ENCODE peak calls at places on chromosomes 4 and X, in nine cellular contexts. C, T, J, D, U, Y, M, O and G are unnamed samples.

GRCh38 chr4:149838036-149838435 is 22.4 kb upstream of the IQCM start:
- DNase-seq in C (no peak), T (no peak), J (no peak), D (no peak), U (no peak), Y (no peak), M (no peak), O (no peak), G (no peak)

GRCh38 chr4:15444879-15445576 is 17.2 kb downstream of the C1QTNF7 start:
- DNase-seq in C (no peak), T (no peak), J (no peak), D (no peak), U (no peak), Y (no peak), M (no peak), O (peak; percentile 39), G (no peak)

GRCh38 chr4:90745176-90745575 is 618.0 kb downstream of the CCSER1 start:
- DNase-seq in C (no peak), T (no peak), J (no peak), D (no peak), U (no peak), Y (no peak), M (no peak), O (no peak), G (no peak)

GRCh38 chr4:53649357-53649756 is 58.1 kb upstream of the LNX1 start:
- DNase-seq in C (no peak), T (no peak), J (no peak), D (no peak), U (no peak), Y (no peak), M (no peak), O (no peak), G (no peak)

GRCh38 chr4:90137545-90137944 is 10.4 kb downstream of the CCSER1 start:
- DNase-seq in C (peak; percentile 15), T (no peak), J (no peak), D (no peak), U (no peak), Y (no peak), M (no peak), O (no peak), G (no peak)

GRCh38 chrX:110163488-110163887 is 154.4 kb downstream of the AMMECR1 start:
- DNase-seq in C (no peak), T (no peak), J (no peak), D (no peak), U (peak; percentile 13), Y (no peak), M (no peak), O (no peak), G (no peak)

GRCh38 chrX:148700021-148700420 is 199.6 kb downstream of the AFF2 start:
- DNase-seq in C (no peak), T (no peak), J (no peak), D (no peak), U (no peak), Y (no peak), M (no peak), O (no peak), G (no peak)

GRCh38 chrX:6778547-6779231 is 243.8 kb upstream of the VCX3A start:
- DNase-seq in C (peak; percentile 39), T (no peak), J (no peak), D (peak; percentile 9), U (no peak), Y (no peak), M (no peak), O (no peak), G (no peak)

GRCh38 chr4:15035152-15035551 is 32.9 kb downstream of the CPEB2 start:
- DNase-seq in C (no peak), T (no peak), J (no peak), D (no peak), U (no peak), Y (no peak), M (no peak), O (no peak), G (no peak)

GRCh38 chrX:46254623-46255022 is 290.6 kb downstream of the ZNF674 start:
- DNase-seq in C (no peak), T (no peak), J (no peak), D (no peak), U (no peak), Y (no peak), M (no peak), O (no peak), G (no peak)

GRCh38 chr4:130424211-130424610 is 1328.3 kb downstream of the C4orf33 start:
- DNase-seq in C (no peak), T (no peak), J (no peak), D (no peak), U (no peak), Y (no peak), M (no peak), O (no peak), G (no peak)

GRCh38 chr4:114015444-114015899 is 36.0 kb upstream of the ARSJ start:
- DNase-seq in C (no peak), T (no peak), J (no peak), D (no peak), U (no peak), Y (no peak), M (no peak), O (peak; percentile 100), G (no peak)

GRCh38 chr4:128600410-128600809 is 209.1 kb upstream of the JADE1 start:
- DNase-seq in C (no peak), T (no peak), J (no peak), D (no peak), U (peak; percentile 57), Y (no peak), M (no peak), O (peak; percentile 73), G (no peak)

GRCh38 chr4:83862471-83862870 is 326.6 kb downstream of the GPAT3 start:
- DNase-seq in C (no peak), T (no peak), J (no peak), D (no peak), U (no peak), Y (no peak), M (no peak), O (no peak), G (no peak)

GRCh38 chr4:77899607-77900006 is 37.0 kb downstream of the MRPL1 start:
- DNase-seq in C (no peak), T (no peak), J (no peak), D (no peak), U (no peak), Y (no peak), M (no peak), O (no peak), G (no peak)

GRCh38 chrX:68429216-68429615 is 4.1 kb downstream of the OPHN1 start:
- DNase-seq in C (no peak), T (no peak), J (no peak), D (no peak), U (no peak), Y (no peak), M (no peak), O (no peak), G (no peak)

GRCh38 chr4:88937081-88937480 is 119.9 kb downstream of the FAM13A start:
- DNase-seq in C (no peak), T (no peak), J (no peak), D (no peak), U (no peak), Y (no peak), M (no peak), O (peak; percentile 51), G (no peak)

GRCh38 chr4:147351083-147351787 is 129.7 kb upstream of the EDNRA start:
- DNase-seq in C (no peak), T (no peak), J (no peak), D (no peak), U (no peak), Y (no peak), M (no peak), O (peak; percentile 13), G (no peak)
- H3K4me3 ChIP-seq in C (no peak overlapping the region), T (no peak overlapping the region), J (no peak overlapping the region), D (no peak overlapping the region), U (no peak overlapping the region), Y (no peak overlapping the region), M (no peak overlapping the region), O (no peak overlapping the region), G (no peak overlapping the region)

GRCh38 chrX:70478521-70478920 is 33.9 kb downstream of the DLG3 start:
- DNase-seq in C (no peak), T (no peak), J (no peak), D (no peak), U (no peak), Y (no peak), M (no peak), O (no peak), G (no peak)

GRCh38 chrX:70479197-70479969 is 34.7 kb downstream of the DLG3 start:
- DNase-seq in C (no peak), T (no peak), J (no peak), D (no peak), U (no peak), Y (no peak), M (no peak), O (peak; percentile 65), G (peak; percentile 48)

GRCh38 chrX:70480660-70481018 is 36.0 kb downstream of the DLG3 start:
- DNase-seq in C (peak; percentile 77), T (no peak), J (no peak), D (no peak), U (peak; percentile 43), Y (peak; percentile 35), M (no peak), O (peak; percentile 24), G (no peak)

GRCh38 chrX:70481424-70481823 is 36.8 kb downstream of the DLG3 start:
- DNase-seq in C (peak; percentile 13), T (no peak), J (no peak), D (no peak), U (peak; percentile 65), Y (no peak), M (no peak), O (peak; percentile 51), G (no peak)

DNA sequence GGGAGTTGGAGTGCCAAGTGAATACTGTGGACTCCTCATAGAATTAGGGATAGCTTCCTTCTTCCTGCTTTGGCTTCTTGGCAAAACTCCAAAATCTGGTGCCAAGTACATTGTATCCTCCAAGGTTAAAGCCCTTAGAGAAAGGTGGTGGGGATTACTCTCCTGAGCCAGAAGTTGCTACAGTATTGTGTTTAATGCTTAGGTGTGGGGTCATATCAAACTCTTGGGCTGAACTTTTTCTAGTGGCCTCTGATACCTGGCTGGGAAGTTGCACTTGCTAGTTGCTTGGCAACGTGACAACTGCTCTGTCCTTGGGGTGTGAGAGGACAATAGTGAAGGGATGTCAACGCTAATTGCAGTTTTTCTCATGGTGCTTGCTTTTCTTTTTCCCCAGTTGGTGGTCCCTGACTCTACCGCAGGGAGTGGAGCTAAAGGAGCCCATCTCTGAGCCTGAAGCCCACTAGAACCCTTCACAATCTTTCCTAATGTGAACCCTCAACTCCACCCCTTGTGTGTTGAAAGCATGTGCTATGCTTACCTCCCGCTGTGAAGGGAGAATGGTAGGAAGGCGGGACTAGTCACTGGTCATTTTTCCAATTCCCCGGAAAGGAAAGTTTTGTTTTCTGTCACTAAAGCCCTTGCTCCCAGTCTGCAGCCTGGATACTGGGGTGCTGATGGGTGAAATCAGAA is 35.5 kb downstream of the DLG3 start:
- DNase-seq in C (peak; percentile 17), T (no peak), J (no peak), D (no peak), U (peak; percentile 43), Y (no peak), M (no peak), O (peak; percentile 22), G (peak; percentile 60)
- H3K4me3 ChIP-seq in C (no peak overlapping the region), T (no peak overlapping the region), J (no peak overlapping the region), D (no peak overlapping the region), U (no peak overlapping the region), Y (peak overlapping the region; percentile 55), M (no peak overlapping the region), O (no peak overlapping the region), G (no peak overlapping the region)

GRCh38 chr4:184450045-184450444 is 24.3 kb downstream of the IRF2 start:
- DNase-seq in C (no peak), T (no peak), J (no peak), D (no peak), U (no peak), Y (no peak), M (no peak), O (peak; percentile 70), G (no peak)
- H3K4me3 ChIP-seq in C (no peak overlapping the region), T (no peak overlapping the region), J (no peak overlapping the region), D (no peak overlapping the region), U (no peak overlapping the region), Y (peak overlapping the region; percentile 59), M (no peak overlapping the region), O (peak overlapping the region; percentile 9), G (no peak overlapping the region)

GRCh38 chr4:39125600-39125985 is 56.7 kb upstream of the WDR19 start:
- DNase-seq in C (no peak), T (no peak), J (no peak), D (no peak), U (no peak), Y (no peak), M (no peak), O (no peak), G (no peak)
- H3K4me3 ChIP-seq in C (no peak overlapping the region), T (no peak overlapping the region), J (no peak overlapping the region), D (no peak overlapping the region), U (no peak overlapping the region), Y (no peak overlapping the region), M (no peak overlapping the region), O (no peak overlapping the region), G (no peak overlapping the region)